ENCODE peak calls at places on chromosomes 1 and 21, in eight cellular contexts. Y, Z, V, P, N, I, J and K are unnamed samples. For H3K4me1, the result is how much of the 10 kb centered on the place peaks cover.

GRCh38 chr1:34825455-34826081 is 32.8 kb downstream of the GJA4 start:
- DNase-seq in Y (no peak), Z (no peak), V (no peak), P (peak), N (peak), I (no peak), J (no peak), K (no peak)

GRCh38 chr1:204989266-204990058 is 53.5 kb upstream of the CNTN2 start:
- DNase-seq in Y (peak), Z (peak), V (peak), P (peak), N (peak), I (peak), J (peak), K (peak)

GRCh38 chr1:13888351-13888996 is 188.5 kb downstream of the PRDM2 start:
- DNase-seq in Y (no peak), Z (no peak), V (no peak), P (no peak), N (peak), I (no peak), J (no peak), K (no peak)

GRCh38 chr1:91700332-91700731 is 185.6 kb downstream of the TGFBR3 start:
- DNase-seq in Y (no peak), Z (no peak), V (no peak), P (no peak), N (no peak), I (peak), J (no peak), K (no peak)

GRCh38 chr1:225209153-225209552 is 218.7 kb downstream of the LBR start:
- DNase-seq in Y (no peak), Z (no peak), V (no peak), P (no peak), N (no peak), I (no peak), J (no peak), K (no peak)

GRCh38 chr1:96580920-96581319 is 140.7 kb upstream of the PTBP2 start:
- DNase-seq in Y (no peak), Z (no peak), V (no peak), P (no peak), N (no peak), I (no peak), J (no peak), K (no peak)

GRCh38 chr1:217191441-217191840 is 439.4 kb downstream of the GPATCH2 start:
- DNase-seq in Y (no peak), Z (no peak), V (no peak), P (no peak), N (no peak), I (no peak), J (no peak), K (no peak)

GRCh38 chr1:76587213-76587612 is 280.1 kb upstream of the ST6GALNAC5 start:
- DNase-seq in Y (no peak), Z (no peak), V (no peak), P (no peak), N (no peak), I (no peak), J (no peak), K (no peak)

GRCh38 chr21:16193758-16194606 is 464.2 kb downstream of the USP25 start:
- DNase-seq in Y (no peak), Z (peak), V (peak), P (peak), N (peak), I (peak), J (no peak), K (no peak)

GRCh38 chr1:91876040-91876470 is 9.9 kb downstream of the TGFBR3 start:
- DNase-seq in Y (no peak), Z (no peak), V (no peak), P (no peak), N (no peak), I (no peak), J (no peak), K (no peak)

GRCh38 chr1:173467426-173467825 is 9.7 kb upstream of the PRDX6 start:
- DNase-seq in Y (no peak), Z (no peak), V (no peak), P (no peak), N (no peak), I (peak), J (no peak), K (no peak)

GRCh38 chr1:56461158-56462127 is 117.9 kb downstream of the PLPP3 start:
- DNase-seq in Y (no peak), Z (no peak), V (no peak), P (no peak), N (no peak), I (no peak), J (no peak), K (no peak)

GRCh38 chr1:181104790-181105133 is 16.3 kb downstream of the IER5 start:
- DNase-seq in Y (no peak), Z (peak), V (peak), P (no peak), N (no peak), I (peak), J (no peak), K (peak)

GRCh38 chr1:101257500-101258325 is 20.9 kb downstream of the S1PR1 start:
- DNase-seq in Y (no peak), Z (no peak), V (no peak), P (peak), N (peak), I (no peak), J (no peak), K (peak)

DNA sequence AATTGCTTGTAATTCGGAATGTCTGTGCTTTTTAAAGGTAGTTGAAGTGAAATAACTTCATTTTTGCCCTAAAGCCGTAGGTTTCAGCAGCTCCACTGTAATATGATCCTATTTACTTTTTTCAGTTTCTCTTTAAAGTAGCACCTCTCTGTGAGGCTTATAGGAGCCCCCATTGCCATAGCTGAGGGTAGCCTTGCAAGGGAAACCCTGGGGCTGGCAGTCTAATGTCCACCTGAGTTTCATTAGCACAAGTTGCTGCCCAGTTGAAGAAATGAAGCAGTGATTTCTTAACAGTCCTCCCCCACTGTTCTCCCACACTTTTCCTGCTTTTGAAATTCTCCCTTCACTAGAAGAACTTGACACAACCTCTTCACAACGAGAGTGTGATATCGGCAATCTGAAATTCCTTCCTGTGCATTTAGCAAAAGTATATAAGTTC is 1.5 kb downstream of the HMCN1 start:
- DNase-seq in Y (no peak), Z (no peak), V (no peak), P (no peak), N (no peak), I (peak), J (no peak), K (no peak)
- H3K4me3 ChIP-seq in Y (no peak), Z (no peak), V (no peak), P (peak), N (no peak), I (peak), J (no peak), K (no peak)

GRCh38 chr1:40739455-40740008 is 44.1 kb upstream of the KCNQ4 start:
- DNase-seq in Y (no peak), Z (no peak), V (no peak), P (no peak), N (no peak), I (peak), J (no peak), K (no peak)

GRCh38 chr1:40740992-40741736 is 42.4 kb upstream of the KCNQ4 start:
- DNase-seq in Y (no peak), Z (no peak), V (no peak), P (no peak), N (no peak), I (no peak), J (no peak), K (no peak)

GRCh38 chr1:40738831-40739230 is 44.8 kb upstream of the KCNQ4 start:
- DNase-seq in Y (no peak), Z (no peak), V (no peak), P (no peak), N (no peak), I (no peak), J (no peak), K (no peak)

GRCh38 chr1:40742363-40743061 is 41.1 kb upstream of the KCNQ4 start:
- DNase-seq in Y (no peak), Z (no peak), V (no peak), P (no peak), N (no peak), I (peak), J (no peak), K (no peak)

GRCh38 chr1:40740039-40740991 is 43.3 kb upstream of the KCNQ4 start:
- DNase-seq in Y (no peak), Z (no peak), V (no peak), P (no peak), N (peak), I (no peak), J (no peak), K (no peak)
- H3K27ac ChIP-seq in Y (no peak), Z (no peak), V (no peak), P (peak), N (no peak), I (no peak), J (no peak), K (no peak)

GRCh38 chr1:15411593-15412487 is 2.2 kb downstream of the EFHD2 start:
- DNase-seq in Y (no peak), Z (no peak), V (peak), P (peak), N (peak), I (peak), J (no peak), K (peak)
- H3K4me1 ChIP-seq in Y (half or more), Z (under half), V (half or more), P (half or more), N (under half), I (under half), J (half or more), K (half or more)

GRCh38 chr1:247210062-247210385 is 38.2 kb upstream of the ZNF124 start:
- DNase-seq in Y (no peak), Z (no peak), V (no peak), P (no peak), N (no peak), I (no peak), J (no peak), K (no peak)

GRCh38 chr1:247211339-247211738 is 39.5 kb upstream of the ZNF124 start:
- DNase-seq in Y (no peak), Z (no peak), V (no peak), P (no peak), N (peak), I (no peak), J (no peak), K (no peak)

GRCh38 chr1:247210386-247211117 is 38.7 kb upstream of the ZNF124 start:
- DNase-seq in Y (peak), Z (peak), V (peak), P (peak), N (peak), I (peak), J (peak), K (peak)

GRCh38 chr1:247212012-247212411 is 40.2 kb upstream of the ZNF124 start:
- DNase-seq in Y (no peak), Z (no peak), V (no peak), P (no peak), N (no peak), I (no peak), J (no peak), K (no peak)

DNA sequence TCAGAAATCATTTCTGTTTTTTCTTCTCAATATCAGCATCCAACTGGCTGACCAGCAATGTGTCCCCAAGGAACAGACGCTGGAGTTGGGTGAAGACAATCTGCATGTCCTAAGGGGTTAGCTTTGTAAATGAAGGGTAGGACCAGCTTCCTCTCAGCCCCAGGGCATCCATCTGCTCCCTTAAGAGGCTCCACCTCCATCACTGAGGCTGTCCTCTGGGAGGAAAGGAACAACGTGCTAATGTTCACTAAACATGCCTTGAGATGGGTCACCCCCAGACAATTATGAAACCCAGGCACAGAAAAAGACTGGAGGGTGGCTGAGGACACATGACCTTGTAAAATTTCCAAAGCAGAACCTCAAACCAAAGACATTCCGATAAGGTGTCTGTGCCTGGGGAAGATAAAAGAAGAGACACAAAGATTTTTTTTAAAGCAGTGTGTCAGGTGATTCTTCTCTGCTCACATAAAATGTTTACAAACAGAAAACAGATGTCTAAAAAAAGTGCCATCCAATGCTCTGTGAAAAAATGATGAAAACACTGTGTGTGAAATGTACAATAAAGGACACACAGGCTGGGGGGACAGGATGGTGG is 37.6 kb upstream of the ZNF124 start:
- DNase-seq in Y (no peak), Z (no peak), V (no peak), P (no peak), N (no peak), I (peak), J (no peak), K (no peak)
- H3K4me3 ChIP-seq in Y (peak), Z (no peak), V (peak), P (peak), N (no peak), I (peak), J (peak), K (peak)

DNA sequence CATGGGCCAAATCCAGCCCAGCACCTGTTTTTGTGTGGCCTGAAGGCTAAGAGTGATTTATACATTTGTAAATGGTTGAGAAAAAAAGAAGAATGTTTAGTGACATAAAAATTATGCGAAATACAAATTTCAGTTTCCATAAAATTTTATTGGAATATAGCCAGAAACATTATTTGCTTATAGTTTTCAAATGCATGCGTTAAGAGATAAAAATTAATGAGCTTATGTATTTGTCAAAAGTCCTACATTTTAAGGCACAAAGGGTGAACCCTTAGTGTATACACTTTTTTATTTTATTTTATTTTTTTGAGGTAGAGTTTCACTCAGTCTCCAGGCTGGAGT is 2.1 kb downstream of the MORC3 start:
- DNase-seq in Y (no peak), Z (no peak), V (no peak), P (no peak), N (no peak), I (no peak), J (no peak), K (no peak)
- H3K27ac ChIP-seq in Y (peak), Z (peak), V (peak), P (peak), N (peak), I (peak), J (peak), K (peak)

DNA sequence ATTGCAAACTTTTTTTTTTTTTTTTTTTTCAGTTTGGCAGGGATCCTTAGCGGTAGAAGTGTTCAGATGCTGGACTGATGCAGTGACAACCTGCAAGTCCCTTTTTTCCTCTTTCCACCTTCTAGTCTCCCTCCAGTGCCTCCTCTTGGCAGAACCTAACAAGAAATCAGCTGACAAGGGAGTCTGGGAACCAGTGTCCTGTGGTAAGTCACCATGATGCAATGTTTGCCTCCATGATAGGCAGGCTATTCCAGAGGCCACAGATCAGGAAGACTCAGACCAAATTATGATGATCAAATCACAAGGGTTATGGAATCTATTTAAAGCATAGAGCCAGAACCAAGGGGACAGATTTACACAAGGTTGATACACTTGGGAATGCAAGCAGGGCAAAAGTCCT is 3.0 kb upstream of the CD34 start:
- DNase-seq in Y (no peak), Z (no peak), V (no peak), P (no peak), N (no peak), I (no peak), J (no peak), K (no peak)
- H3K4me1 ChIP-seq in Y (under half), Z (under half), V (under half), P (under half), N (under half), I (under half), J (under half), K (under half)